ENCODE peak calls at places on chromosomes 1 and 21, in six cellular contexts. D is CD4-positive, alpha-beta memory T cell; J is right cardiac atrium; T is left ventricle myocardium inferior; H is CD8-positive, alpha-beta T cell; W is neural progenitor cell. B is an unnamed sample. For H3K27me3, the result is how much of the 10 kb centered on the place peaks cover.

GRCh38 chr1:26066857-26067256 is 573 bp downstream of the TRIM63 start:
- DNase-seq in D (no peak), J (peak), T (peak), H (no peak), W (no peak), B (no peak)

GRCh38 chr1:207088731-207089626 is at the start of gene C4BPB:
- DNase-seq in D (peak), J (no peak), T (no peak), H (no peak), W (peak), B (no peak)

GRCh38 chr1:88655685-88656299 is 28.3 kb upstream of the PKN2 start:
- DNase-seq in D (peak), J (no peak), T (no peak), H (no peak), W (peak), B (no peak)

GRCh38 chr1:162107911-162108310 is 38.4 kb downstream of the NOS1AP start:
- DNase-seq in D (no peak), J (no peak), T (no peak), H (no peak), W (no peak), B (no peak)

GRCh38 chr1:171801395-171801990 is 20.0 kb downstream of the METTL13 start:
- DNase-seq in D (no peak), J (no peak), T (no peak), H (no peak), W (peak), B (no peak)

GRCh38 chr1:108142773-108143394 is 57.3 kb downstream of the SLC25A24 start:
- DNase-seq in D (no peak), J (no peak), T (no peak), H (no peak), W (no peak), B (no peak)

GRCh38 chr1:173395762-173396161 is 81.4 kb upstream of the PRDX6 start:
- DNase-seq in D (no peak), J (no peak), T (no peak), H (no peak), W (no peak), B (no peak)

GRCh38 chr1:202848191-202848542 is 37.4 kb downstream of the PCAT6 start:
- DNase-seq in D (no peak), J (no peak), T (no peak), H (no peak), W (no peak), B (no peak)

GRCh38 chr1:119808491-119808890 is 2.8 kb downstream of the REG4 start:
- DNase-seq in D (no peak), J (no peak), T (no peak), H (no peak), W (no peak), B (no peak)

GRCh38 chr1:246969621-246970020 is 37.9 kb upstream of the AHCTF1 start:
- DNase-seq in D (no peak), J (no peak), T (no peak), H (no peak), W (no peak), B (no peak)

GRCh38 chr1:155882235-155882634 is 22.9 kb downstream of the SYT11 start:
- DNase-seq in D (no peak), J (no peak), T (no peak), H (no peak), W (no peak), B (no peak)

GRCh38 chr1:150748859-150749719 is 16.5 kb downstream of the CTSS start:
- DNase-seq in D (no peak), J (no peak), T (no peak), H (no peak), W (no peak), B (no peak)

GRCh38 chr21:41584603-41585176 is 76.7 kb upstream of the TMPRSS2 start:
- DNase-seq in D (no peak), J (no peak), T (no peak), H (no peak), W (no peak), B (no peak)

GRCh38 chr1:87436534-87436933 is 107.9 kb downstream of the LMO4 start:
- DNase-seq in D (no peak), J (peak), T (peak), H (no peak), W (peak), B (peak)

GRCh38 chr1:10419351-10419750 is 10.9 kb upstream of the CENPS start:
- DNase-seq in D (no peak), J (no peak), T (no peak), H (no peak), W (no peak), B (no peak)

GRCh38 chr1:6497867-6498575 is 6.6 kb upstream of the PLEKHG5 start:
- DNase-seq in D (no peak), J (no peak), T (no peak), H (no peak), W (no peak), B (no peak)

GRCh38 chr1:31705080-31705866 is 1.5 kb upstream of the COL16A1 start:
- DNase-seq in D (peak), J (peak), T (peak), H (peak), W (peak), B (peak)

GRCh38 chr1:31702836-31703404 is 897 bp downstream of the COL16A1 start:
- DNase-seq in D (no peak), J (peak), T (no peak), H (no peak), W (no peak), B (no peak)

GRCh38 chr1:31704261-31705079 is 653 bp upstream of the COL16A1 start:
- DNase-seq in D (no peak), J (peak), T (no peak), H (no peak), W (peak), B (peak)

GRCh38 chr1:31701137-31701736 is 2.6 kb downstream of the COL16A1 start:
- DNase-seq in D (no peak), J (peak), T (peak), H (peak), W (no peak), B (peak)

GRCh38 chr1:31703431-31704260 is at the start of gene COL16A1:
- DNase-seq in D (no peak), J (peak), T (peak), H (no peak), W (peak), B (peak)
- H3K27ac ChIP-seq in D (no peak), J (peak), T (peak), H (no peak), W (no peak), B (peak)

DNA sequence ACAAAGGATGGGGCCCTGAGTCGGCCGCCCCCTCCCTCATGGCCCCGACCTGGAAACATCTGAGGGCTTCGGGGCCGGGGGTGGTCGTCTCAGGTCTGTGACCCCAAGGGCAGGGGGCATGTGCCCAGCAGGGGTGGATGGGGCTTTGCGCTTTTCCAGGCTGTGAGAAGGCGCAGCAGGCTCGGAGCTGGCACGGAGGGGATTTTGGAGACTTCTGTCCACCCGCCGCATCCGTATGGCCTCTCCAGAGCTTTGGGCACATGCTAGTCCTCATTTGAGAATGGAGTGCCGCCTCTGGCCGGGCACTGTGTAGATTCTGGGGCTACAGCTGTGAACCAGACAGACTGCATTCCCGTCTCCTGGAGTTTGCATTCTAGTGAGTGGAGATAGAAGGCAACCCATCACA is 66.1 kb upstream of the WNT4 start:
- DNase-seq in D (no peak), J (no peak), T (no peak), H (no peak), W (no peak), B (no peak)
- H3K27me3 ChIP-seq in D (under half), J (under half), T (half or more), H (under half), W (half or more), B (under half)

GRCh38 chr21:44291936-44292811 is 6.5 kb downstream of the AIRE start:
- DNase-seq in D (no peak), J (peak), T (no peak), H (no peak), W (peak), B (no peak)
- H3K27ac ChIP-seq in D (no peak), J (no peak), T (no peak), H (no peak), W (no peak), B (no peak)

GRCh38 chr1:29249951-29250581 is 13.7 kb downstream of the PTPRU start:
- DNase-seq in D (no peak), J (no peak), T (no peak), H (no peak), W (peak), B (no peak)
- H3K27me3 ChIP-seq in D (under half), J (under half), T (under half), H (under half), W (under half), B (under half)

GRCh38 chr1:244052011-244052727 is 1.1 kb downstream of the ZBTB18 start:
- DNase-seq in D (no peak), J (no peak), T (no peak), H (no peak), W (peak), B (no peak)
- H3K27ac ChIP-seq in D (no peak), J (no peak), T (peak), H (peak), W (no peak), B (peak)

DNA sequence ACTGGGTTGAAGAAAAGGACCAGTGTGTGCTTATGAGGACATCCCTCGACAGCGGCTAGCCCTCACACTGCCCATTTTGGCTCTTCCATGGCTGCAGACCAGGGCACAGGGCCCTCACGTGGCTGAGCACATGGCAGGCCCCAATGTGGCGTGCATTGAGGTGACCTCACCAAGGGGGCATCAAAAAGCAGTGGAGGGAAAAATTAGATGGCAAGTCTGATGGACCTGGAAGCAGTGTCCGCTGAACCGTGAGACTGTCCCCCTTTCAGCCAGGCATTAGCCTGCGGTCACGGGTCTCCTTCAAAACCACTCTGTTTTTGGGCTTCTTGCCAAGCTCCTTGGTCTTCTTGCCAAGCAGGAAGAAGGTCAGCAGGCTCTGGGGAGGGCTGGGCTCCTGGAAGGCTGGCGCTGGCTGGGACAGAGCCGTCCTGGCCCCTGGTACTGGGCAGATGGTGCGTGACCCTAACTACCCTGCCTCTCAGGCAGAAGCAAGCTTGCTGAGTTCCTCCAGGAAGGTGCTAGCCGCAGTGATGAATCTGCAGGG is 30.8 kb downstream of the TRIM67 start:
- DNase-seq in D (no peak), J (peak), T (peak), H (no peak), W (no peak), B (no peak)
- H3K27me3 ChIP-seq in D (under half), J (under half), T (under half), H (under half), W (under half), B (under half)